ENCODE peak calls at places on chromosomes 6 and 20, in four cellular contexts. G is spleen, I is GM20000, T is tibial artery. Q is an unnamed sample.

GRCh38 chr6:4397307-4397706 is 261.9 kb upstream of the ECI2 start:
- DNase-seq in G (no peak), I (no peak), T (no peak), Q (no peak)

GRCh38 chr20:21259346-21259745 is 43.8 kb upstream of the XRN2 start:
- DNase-seq in G (no peak), I (no peak), T (no peak), Q (no peak)

GRCh38 chr6:112710710-112711109 is 363.6 kb downstream of the RFPL4B start:
- DNase-seq in G (no peak), I (no peak), T (no peak), Q (no peak)

GRCh38 chr6:815348-815738 is 122.4 kb upstream of the EXOC2 start:
- DNase-seq in G (no peak), I (no peak), T (no peak), Q (no peak)

GRCh38 chr20:3011752-3012151 is 31.7 kb upstream of the GNRH2 start:
- DNase-seq in G (no peak), I (no peak), T (no peak), Q (no peak)

GRCh38 chr20:41862023-41862422 is 243.8 kb upstream of the CHD6 start:
- DNase-seq in G (no peak), I (no peak), T (no peak), Q (no peak)

GRCh38 chr6:73156793-73157767 is 68.2 kb downstream of the KHDC1L start:
- DNase-seq in G (no peak), I (no peak), T (no peak), Q (no peak)

GRCh38 chr20:61876931-61877330 is 188.8 kb downstream of the TAF4 start:
- DNase-seq in G (no peak), I (no peak), T (no peak), Q (no peak)

GRCh38 chr20:34495928-34496327 is 20.3 kb upstream of the DYNLRB1 start:
- DNase-seq in G (no peak), I (no peak), T (no peak), Q (no peak)

GRCh38 chr6:160790028-160790792 is 88.2 kb downstream of the PLG start:
- DNase-seq in G (no peak), I (no peak), T (no peak), Q (no peak)

GRCh38 chr6:18489335-18489734 is 102.2 kb downstream of the RNF144B start:
- DNase-seq in G (no peak), I (no peak), T (no peak), Q (no peak)

GRCh38 chr20:58256842-58257241 is 28.4 kb upstream of the ANKRD60 start:
- DNase-seq in G (no peak), I (no peak), T (no peak), Q (no peak)

GRCh38 chr20:21609221-21609620 is 95.4 kb upstream of the NKX2-2 start:
- DNase-seq in G (no peak), I (no peak), T (no peak), Q (no peak)

GRCh38 chr20:2237059-2237458 is 58.7 kb upstream of the TGM3 start:
- DNase-seq in G (peak; percentile 80), I (no peak), T (peak; percentile 48), Q (no peak)

GRCh38 chr6:144283781-144284473 is 1.2 kb upstream of the UTRN start:
- DNase-seq in G (no peak), I (peak; percentile 25), T (no peak), Q (no peak)

GRCh38 chr6:116280161-116280959 is 630 bp upstream of the TSPYL1 start:
- DNase-seq in G (no peak), I (no peak), T (no peak), Q (no peak)

GRCh38 chr20:64101731-64102621 is 5.4 kb downstream of the NPBWR2 start:
- DNase-seq in G (peak; percentile 91), I (peak; percentile 89), T (no peak), Q (peak; percentile 88)
- TF ChIP-seq CTCF in G (peak; percentile 85), I (peak; percentile 62), T (peak; percentile 31), Q (peak; percentile 61)

DNA sequence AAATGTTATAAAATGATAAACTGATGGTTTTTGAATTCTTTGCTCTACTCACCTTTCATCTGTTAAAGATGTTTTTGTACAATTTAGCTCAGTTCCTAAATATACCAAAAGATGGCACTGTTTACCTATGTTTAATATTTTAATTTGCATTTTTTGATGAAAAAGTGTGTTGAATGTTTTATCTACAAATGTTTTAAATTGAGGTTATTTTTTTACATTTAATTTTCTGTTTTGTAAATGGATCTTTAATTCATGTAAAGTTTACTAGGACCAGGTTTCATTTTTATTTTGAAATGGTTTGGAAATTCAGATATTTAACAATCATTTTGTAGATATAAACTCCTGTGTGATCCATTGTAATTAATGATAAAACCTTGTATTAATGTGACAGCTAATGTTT is 30.0 kb downstream of the CDKAL1 start:
- DNase-seq in G (no peak), I (peak; percentile 26), T (no peak), Q (no peak)
- TF ChIP-seq CTCF in G (peak; percentile 35), I (peak; percentile 46), T (peak; percentile 59), Q (peak; percentile 55)

GRCh38 chr6:168363302-168363701 is 43.7 kb upstream of the DACT2 start:
- DNase-seq in G (no peak), I (no peak), T (peak; percentile 1), Q (no peak)
- TF ChIP-seq CTCF in G (no peak), I (no peak), T (no peak), Q (no peak)

DNA sequence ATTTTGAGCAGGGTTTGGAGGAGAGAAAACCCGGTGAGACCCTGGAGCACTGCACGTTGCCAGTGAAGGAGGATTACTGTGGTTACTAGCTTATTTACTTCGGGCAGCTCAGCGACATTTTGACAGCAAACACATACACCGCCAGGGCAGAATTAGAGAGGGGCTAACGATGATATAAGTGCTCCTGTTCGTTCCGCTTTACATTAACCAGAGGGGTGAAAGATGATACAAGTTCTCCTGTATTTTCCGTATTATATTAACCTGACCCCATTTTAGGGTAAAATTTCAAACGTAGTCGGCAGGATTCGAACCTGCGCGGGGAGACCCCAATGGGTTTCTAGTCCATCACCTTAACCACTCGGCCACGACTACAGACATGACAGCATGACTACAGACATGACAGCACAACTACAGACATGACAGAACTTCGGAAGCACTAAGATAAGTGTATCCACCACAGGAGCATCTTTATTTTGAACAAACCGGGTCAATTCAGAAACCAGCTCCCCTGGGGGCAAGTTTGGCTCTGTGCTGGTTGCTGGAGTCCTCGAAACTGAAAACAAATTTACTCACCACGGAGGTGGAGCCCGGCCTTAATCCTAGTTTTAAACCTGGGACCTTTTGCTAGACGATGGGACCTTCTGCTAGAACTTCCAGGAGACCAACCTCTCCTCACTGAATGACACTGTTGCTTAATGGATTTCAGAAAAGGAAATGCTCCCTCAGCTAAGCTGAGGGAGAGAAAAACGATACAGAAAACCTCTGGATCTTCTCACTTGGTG is 80.4 kb upstream of the ZNF184 start:
- DNase-seq in G (no peak), I (peak; percentile 58), T (no peak), Q (no peak)
- TF ChIP-seq CTCF in G (no peak), I (no peak), T (no peak), Q (no peak)

GRCh38 chr6:63307581-63308246 is 12.1 kb downstream of the LGSN start:
- DNase-seq in G (no peak), I (peak; percentile 47), T (no peak), Q (no peak)
- TF ChIP-seq CTCF in G (no peak), I (peak; percentile 47), T (no peak), Q (peak; percentile 81)